ENCODE peak calls at places on chromosomes 11 and 22, in six cellular contexts. G is mesendoderm, Y is IMR-90, S is neuronal stem cell, H is mesenchymal stem cell, L is H1. P is an unnamed sample.

GRCh38 chr11:58866788-58867187 is 22.3 kb upstream of the GLYATL2 start:
- DNase-seq in S (no peak), Y (peak), L (no peak), H (no peak), G (no peak), P (no peak)

GRCh38 chr11:76314741-76315090 is 66.2 kb downstream of the THAP12 start:
- DNase-seq in G (peak), H (peak), L (no peak), S (no peak), Y (peak), P (no peak)

GRCh38 chr11:71131861-71132260 is 120.5 kb downstream of the SHANK2 start:
- DNase-seq in H (no peak), S (peak), L (no peak), Y (no peak), G (peak), P (peak)

GRCh38 chr22:36212896-36213295 is 11.3 kb upstream of the APOL4 start:
- DNase-seq in H (no peak), L (no peak), G (no peak), Y (no peak), S (no peak), P (no peak)

GRCh38 chr22:18060646-18061620 is 16.9 kb upstream of the PEX26 start:
- DNase-seq in H (peak), L (no peak), Y (peak), G (peak), S (no peak), P (no peak)

GRCh38 chr22:27215826-27216320 is 558.5 kb downstream of the MIAT start:
- DNase-seq in H (peak), L (no peak), Y (no peak), G (no peak), S (no peak), P (peak)

GRCh38 chr11:102513869-102514268 is 16.7 kb downstream of the MMP7 start:
- DNase-seq in Y (peak), H (peak), S (no peak), L (no peak), G (no peak), P (no peak)

GRCh38 chr11:118911880-118912741 is 13.6 kb downstream of the BCL9L start:
- DNase-seq in L (peak), Y (peak), H (peak), G (peak), S (no peak), P (peak)

GRCh38 chr11:88535916-88536547 is 198.5 kb upstream of the CTSC start:
- DNase-seq in G (peak), Y (peak), L (no peak), H (peak), S (no peak), P (no peak)

GRCh38 chr11:69518081-69518950 is 36.9 kb downstream of the LINC01488 start:
- DNase-seq in H (no peak), G (no peak), Y (peak), L (no peak), S (no peak), P (no peak)

GRCh38 chr11:17742019-17742418 is 7.4 kb downstream of the KCNC1 start:
- DNase-seq in Y (no peak), S (no peak), L (no peak), G (no peak), H (no peak), P (no peak)

GRCh38 chr11:78056093-78056492 is 7.6 kb upstream of the THRSP start:
- DNase-seq in G (no peak), L (no peak), H (no peak), S (no peak), Y (no peak), P (no peak)

GRCh38 chr11:119100246-119100959 is 1.2 kb downstream of the DPAGT1 start:
- DNase-seq in Y (peak), L (no peak), G (peak), H (peak), S (no peak), P (no peak)

GRCh38 chr22:27881404-27881803 is 37.7 kb downstream of the PITPNB start:
- DNase-seq in H (peak), Y (peak), G (no peak), L (no peak), S (no peak), P (no peak)

GRCh38 chr11:23976369-23976768 is 520.5 kb upstream of the LUZP2 start:
- DNase-seq in H (peak), G (no peak), L (no peak), Y (peak), S (no peak), P (no peak)

GRCh38 chr11:111324277-111324720 is 26.0 kb downstream of the POU2AF3 start:
- DNase-seq in Y (peak), S (no peak), H (no peak), L (no peak), G (no peak), P (no peak)

GRCh38 chr11:62237499-62237898 is 4.5 kb upstream of the SCGB1D2 start:
- DNase-seq in H (no peak), G (no peak), L (no peak), S (no peak), Y (no peak), P (no peak)
- H3K23ac ChIP-seq in H (no peak), G (no peak), L (no peak), S (no peak), Y (no peak), P (no peak)

GRCh38 chr11:33700425-33701271 is at the start of gene C11orf91:
- DNase-seq in Y (peak), H (peak), L (peak), S (peak), G (peak), P (peak)
- H3K27ac ChIP-seq in Y (peak), H (peak), L (no peak), S (no peak), G (no peak), P (no peak)

GRCh38 chr11:31798057-31799035 is 12.8 kb downstream of the PAX6 start:
- DNase-seq in Y (no peak), G (peak), S (no peak), L (peak), H (no peak), P (peak)
- H3K23ac ChIP-seq in Y (no peak), G (no peak), S (peak), L (no peak), H (peak), P (no peak)

DNA sequence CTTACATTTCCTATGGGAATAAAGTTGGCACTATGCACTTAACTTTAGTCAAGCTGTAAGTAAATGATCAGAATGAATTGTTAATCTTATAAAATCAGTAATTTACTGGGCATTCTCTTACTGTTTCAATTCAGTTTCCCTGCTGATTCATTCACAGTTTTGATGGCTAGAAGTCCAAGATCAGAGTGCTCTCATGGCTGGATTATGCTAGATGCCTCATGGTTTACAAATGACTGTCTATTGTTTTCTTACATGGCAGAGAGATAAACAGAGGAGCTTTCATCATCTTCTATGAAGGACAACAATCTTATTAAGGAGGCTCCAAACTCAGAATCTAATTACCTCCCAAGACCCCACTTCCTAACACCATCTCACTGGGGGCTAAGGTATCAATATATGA is 135.1 kb upstream of the CARD18 start:
- DNase-seq in G (no peak), L (no peak), Y (peak), H (no peak), S (no peak), P (no peak)
- H3K27ac ChIP-seq in G (no peak), L (no peak), Y (no peak), H (no peak), S (no peak), P (no peak)

GRCh38 chr11:95148938-95149337 is 59.3 kb downstream of the ENDOD1 start:
- DNase-seq in G (no peak), H (no peak), L (no peak), Y (no peak), S (no peak), P (no peak)
- H3K23ac ChIP-seq in G (no peak), H (peak), L (no peak), Y (no peak), S (no peak), P (no peak)

DNA sequence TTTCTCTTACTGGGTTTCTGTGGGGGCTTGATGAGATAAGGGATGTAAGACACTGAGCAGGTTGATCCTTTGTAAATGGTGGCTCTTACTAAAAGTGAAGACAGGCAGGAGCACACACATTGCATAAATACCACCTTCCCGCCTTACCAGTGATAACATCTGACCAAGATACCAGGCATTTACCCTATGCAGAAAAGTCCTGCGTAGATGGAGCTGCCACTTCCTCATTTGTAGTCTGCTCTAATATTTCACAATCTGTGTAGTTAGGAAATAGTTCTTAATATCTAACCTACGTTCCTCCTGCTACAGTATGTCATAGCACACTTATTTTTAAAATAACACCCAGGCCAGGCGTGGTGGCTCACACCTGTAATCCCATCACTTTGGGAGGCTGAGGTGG is 23.9 kb upstream of the SWAP70 start:
- DNase-seq in L (no peak), Y (no peak), G (no peak), H (no peak), S (no peak), P (no peak)
- H3K27ac ChIP-seq in L (no peak), Y (no peak), G (no peak), H (no peak), S (no peak), P (no peak)

P was measured in H9.